ENCODE peak calls at places on chromosomes 16 and 17, in seven cellular contexts. D, W, V, A, X, Y and M are unnamed samples. For H4K20me1 and H3K4me1, the result is how much of the 10 kb centered on the place peaks cover.

GRCh38 chr17:57433396-57433944 is 177.1 kb downstream of the MSI2 start:
- DNase-seq in D (peak), W (no peak), V (no peak), A (no peak), X (no peak), Y (no peak), M (no peak)

GRCh38 chr16:89764711-89765201 is 43.4 kb downstream of the ZNF276 start:
- DNase-seq in D (no peak), W (no peak), V (no peak), A (peak), X (no peak), Y (no peak), M (peak)

GRCh38 chr16:70579648-70580630 is 56.3 kb downstream of the SF3B3 start:
- DNase-seq in D (no peak), W (peak), V (peak), A (no peak), X (no peak), Y (no peak), M (peak)

GRCh38 chr16:5077304-5077703 is 5.7 kb downstream of the ALG1 start:
- DNase-seq in D (no peak), W (no peak), V (no peak), A (no peak), X (no peak), Y (no peak), M (no peak)

GRCh38 chr16:66326995-66327513 is 39.4 kb upstream of the CDH5 start:
- DNase-seq in D (no peak), W (no peak), V (no peak), A (no peak), X (no peak), Y (peak), M (no peak)

GRCh38 chr17:81741594-81742452 is 29.7 kb downstream of the SLC25A10 start:
- DNase-seq in D (no peak), W (no peak), V (peak), A (no peak), X (no peak), Y (no peak), M (no peak)

GRCh38 chr16:700684-701584 is 4.7 kb downstream of the FBXL16 start:
- DNase-seq in D (peak), W (peak), V (no peak), A (no peak), X (no peak), Y (no peak), M (peak)

GRCh38 chr17:11303773-11304394 is 62.9 kb downstream of the SHISA6 start:
- DNase-seq in D (no peak), W (no peak), V (no peak), A (no peak), X (no peak), Y (no peak), M (no peak)

GRCh38 chr17:74176546-74177001 is 26.9 kb upstream of the RPL38 start:
- DNase-seq in D (peak), W (peak), V (peak), A (peak), X (peak), Y (peak), M (peak)

GRCh38 chr16:25996052-25996451 is 304.3 kb downstream of the HS3ST4 start:
- DNase-seq in D (peak), W (peak), V (no peak), A (peak), X (no peak), Y (no peak), M (no peak)

GRCh38 chr17:57084361-57084801 is 665 bp upstream of the AKAP1 start:
- DNase-seq in D (no peak), W (no peak), V (no peak), A (no peak), X (peak), Y (no peak), M (no peak)

GRCh38 chr17:73091770-73092517 is 544 bp downstream of the SLC39A11 start:
- DNase-seq in D (peak), W (peak), V (no peak), A (peak), X (peak), Y (peak), M (peak)

GRCh38 chr17:73340093-73340596 is 28.3 kb upstream of the CDC42EP4 start:
- DNase-seq in D (no peak), W (peak), V (no peak), A (no peak), X (peak), Y (peak), M (no peak)

GRCh38 chr16:81316176-81316496 is 1.4 kb downstream of the GAN start:
- DNase-seq in D (no peak), W (peak), V (no peak), A (no peak), X (no peak), Y (no peak), M (no peak)

GRCh38 chr16:72198021-72198420 is 26.1 kb upstream of the PMFBP1 start:
- DNase-seq in D (no peak), W (peak), V (peak), A (no peak), X (peak), Y (no peak), M (no peak)

GRCh38 chr16:2038359-2039285 is 9.0 kb downstream of the NTHL1 start:
- DNase-seq in D (no peak), W (no peak), V (peak), A (no peak), X (no peak), Y (no peak), M (no peak)

GRCh38 chr17:79558573-79558900 is 52.3 kb downstream of the RBFOX3 start:
- DNase-seq in D (no peak), W (no peak), V (no peak), A (no peak), X (no peak), Y (no peak), M (no peak)

DNA sequence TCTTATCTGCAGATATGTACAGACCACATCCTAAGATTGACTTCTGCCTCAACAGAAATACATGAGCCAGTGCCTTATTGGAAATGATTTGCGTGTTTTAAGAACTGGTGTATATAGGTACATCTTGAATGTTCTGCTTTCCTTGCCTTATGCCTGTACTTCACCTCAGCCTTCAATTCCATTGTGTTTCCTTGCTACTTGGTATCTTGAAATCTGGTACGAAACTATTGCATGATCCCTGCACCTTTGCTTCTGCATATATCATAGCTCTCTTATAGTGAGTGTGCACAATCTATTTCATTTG is 1.5 kb downstream of the ATF7IP2 start:
- DNase-seq in D (no peak), W (no peak), V (no peak), A (no peak), X (no peak), Y (no peak), M (no peak)
- H3K4me3 ChIP-seq in D (peak), W (no peak), V (no peak), A (peak), X (peak), Y (peak), M (peak)

DNA sequence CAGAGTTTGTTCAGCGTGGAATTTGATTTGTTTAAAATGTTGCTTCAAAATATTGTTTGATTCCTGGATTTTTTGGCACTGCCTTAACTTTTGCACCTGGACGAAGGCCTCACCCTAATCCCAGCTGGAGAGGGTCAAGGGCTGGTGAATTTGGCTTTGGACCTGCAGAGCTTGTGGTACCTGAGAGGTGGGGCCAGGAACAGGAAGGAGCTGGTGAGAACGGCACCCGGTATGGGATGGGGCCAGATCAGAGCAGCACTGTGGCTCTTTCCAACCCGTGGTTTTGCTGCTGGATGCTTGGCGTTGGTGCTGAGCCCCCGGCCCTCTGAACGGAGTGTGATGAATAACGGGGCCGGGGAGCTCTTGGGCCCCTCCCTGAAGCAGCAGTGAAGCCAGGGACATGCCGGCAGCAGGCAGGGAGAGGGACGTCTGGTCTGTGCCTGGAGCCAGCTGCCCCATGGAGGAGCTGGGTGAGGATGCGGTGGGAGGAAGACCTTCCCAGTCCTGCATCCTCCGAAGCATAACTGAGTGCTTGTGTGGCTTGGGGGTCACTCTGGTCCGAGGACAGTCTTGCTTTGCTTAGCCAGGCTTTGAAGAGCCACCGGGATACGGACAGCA is 275.4 kb downstream of the SEC14L1 start:
- DNase-seq in D (no peak), W (no peak), V (no peak), A (no peak), X (no peak), Y (no peak), M (no peak)
- H4K20me1 ChIP-seq in D (under half), W (under half), V (under half), A (under half), X (half or more), Y (half or more), M (under half)

GRCh38 chr16:48609453-48610023 is 442 bp downstream of the N4BP1 start:
- DNase-seq in D (peak), W (peak), V (no peak), A (peak), X (peak), Y (no peak), M (peak)
- H3K4me1 ChIP-seq in D (under half), W (under half), V (under half), A (under half), X (under half), Y (half or more), M (under half)

GRCh38 chr16:20865420-20866126 is 34.6 kb downstream of the DCUN1D3 start:
- DNase-seq in D (no peak), W (peak), V (no peak), A (no peak), X (peak), Y (no peak), M (no peak)

GRCh38 chr16:20867585-20867984 is 32.6 kb downstream of the DCUN1D3 start:
- DNase-seq in D (no peak), W (peak), V (no peak), A (no peak), X (peak), Y (no peak), M (no peak)

GRCh38 chr16:20866792-20867191 is 33.4 kb downstream of the DCUN1D3 start:
- DNase-seq in D (no peak), W (no peak), V (no peak), A (no peak), X (no peak), Y (no peak), M (no peak)

GRCh38 chr16:20868890-20869289 is 31.3 kb downstream of the DCUN1D3 start:
- DNase-seq in D (no peak), W (peak), V (peak), A (no peak), X (peak), Y (peak), M (no peak)

DNA sequence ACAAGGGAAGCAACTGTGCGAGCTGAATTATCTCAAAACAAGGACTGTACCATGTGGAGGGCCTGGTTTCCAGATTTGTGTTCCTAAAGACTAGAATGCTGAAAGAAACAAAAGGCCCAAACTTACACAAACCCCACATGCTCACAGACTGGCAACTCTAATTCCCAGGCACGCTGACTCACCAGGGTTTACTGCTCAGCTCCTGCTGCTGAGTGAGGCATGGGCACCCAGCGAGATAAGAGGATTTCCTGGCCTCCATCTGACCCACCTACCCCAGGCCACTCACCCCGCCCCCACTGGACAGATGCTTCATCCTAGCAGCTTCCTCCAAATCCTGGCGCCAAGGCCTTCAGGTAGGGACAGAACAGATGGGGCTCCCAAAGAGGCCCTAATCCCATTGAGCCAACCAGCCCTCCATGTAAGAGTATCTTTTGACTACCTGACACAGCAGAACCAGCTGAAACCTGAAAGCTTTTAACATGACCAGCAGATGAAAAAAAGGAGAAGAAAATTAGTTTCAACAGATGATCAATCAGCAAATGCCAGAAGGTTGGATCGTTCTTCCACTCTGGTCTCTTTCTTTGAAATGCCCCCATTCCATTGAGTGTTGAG is 33.9 kb downstream of the DCUN1D3 start:
- DNase-seq in D (no peak), W (peak), V (peak), A (no peak), X (peak), Y (peak), M (no peak)
- H3K4me3 ChIP-seq in D (no peak), W (no peak), V (no peak), A (no peak), X (no peak), Y (no peak), M (no peak)